ENCODE peak calls at places on chromosomes 6 and 20, in six cellular contexts. H is HepG2, T is SK-N-SH, S is HL-60, J is H1, B is K562. V is an unnamed sample.

GRCh38 chr6:106702046-106702445 is 72.7 kb downstream of the QRSL1 start:
- DNase-seq in H (no peak), T (no peak), S (no peak), J (no peak), B (no peak), V (no peak)

GRCh38 chr20:19952392-19952791 is 64.8 kb upstream of the NAA20 start:
- DNase-seq in H (no peak), T (no peak), S (no peak), J (no peak), B (no peak), V (no peak)

GRCh38 chr6:112640895-112641294 is 293.8 kb downstream of the RFPL4B start:
- DNase-seq in H (no peak), T (peak), S (no peak), J (no peak), B (no peak), V (no peak)

GRCh38 chr6:89079611-89080213 is 839 bp upstream of the PNRC1 start:
- DNase-seq in H (no peak), T (peak), S (peak), J (no peak), B (peak), V (no peak)

GRCh38 chr6:68071740-68072139 is 563.3 kb upstream of the ADGRB3 start:
- DNase-seq in H (no peak), T (no peak), S (no peak), J (no peak), B (no peak), V (no peak)

GRCh38 chr6:6752129-6752528 is 163.6 kb downstream of the LY86 start:
- DNase-seq in H (no peak), T (no peak), S (no peak), J (no peak), B (no peak), V (no peak)

GRCh38 chr6:46652603-46653438 is at the start of the genes CYP39A1 and SLC25A27:
- DNase-seq in H (peak), T (peak), S (peak), J (peak), B (peak), V (no peak)

GRCh38 chr20:62831854-62832211 is 15.0 kb downstream of the COL9A3 start:
- DNase-seq in H (peak), T (peak), S (no peak), J (no peak), B (no peak), V (no peak)

GRCh38 chr6:109961666-109962065 is 16.4 kb upstream of the GPR6 start:
- DNase-seq in H (no peak), T (no peak), S (no peak), J (no peak), B (no peak), V (no peak)

GRCh38 chr6:139364302-139364981 is 10.0 kb downstream of the CITED2 start:
- DNase-seq in H (no peak), T (peak), S (peak), J (no peak), B (peak), V (peak)

GRCh38 chr6:163147988-163148387 is 266.5 kb upstream of the QKI start:
- DNase-seq in H (no peak), T (peak), S (no peak), J (no peak), B (peak), V (no peak)

GRCh38 chr6:96194675-96195074 is 178.9 kb downstream of the FUT9 start:
- DNase-seq in H (no peak), T (no peak), S (no peak), J (no peak), B (no peak), V (no peak)

GRCh38 chr6:46419576-46420002 is 71.7 kb downstream of the RCAN2 start:
- DNase-seq in H (peak), T (peak), S (peak), J (peak), B (peak), V (peak)

GRCh38 chr20:10924628-10925266 is 250.9 kb upstream of the JAG1 start:
- DNase-seq in H (no peak), T (no peak), S (no peak), J (no peak), B (no peak), V (no peak)

GRCh38 chr6:163750436-163751031 is 336.0 kb downstream of the QKI start:
- DNase-seq in H (no peak), T (no peak), S (no peak), J (no peak), B (no peak), V (no peak)

GRCh38 chr6:82331031-82331773 is 32.4 kb upstream of the TPBG start:
- DNase-seq in H (no peak), T (no peak), S (no peak), J (no peak), B (peak), V (no peak)

GRCh38 chr20:10040070-10040970 is 5.5 kb downstream of the ANKEF1 start:
- DNase-seq in H (peak), T (no peak), S (no peak), J (no peak), B (peak), V (no peak)

DNA sequence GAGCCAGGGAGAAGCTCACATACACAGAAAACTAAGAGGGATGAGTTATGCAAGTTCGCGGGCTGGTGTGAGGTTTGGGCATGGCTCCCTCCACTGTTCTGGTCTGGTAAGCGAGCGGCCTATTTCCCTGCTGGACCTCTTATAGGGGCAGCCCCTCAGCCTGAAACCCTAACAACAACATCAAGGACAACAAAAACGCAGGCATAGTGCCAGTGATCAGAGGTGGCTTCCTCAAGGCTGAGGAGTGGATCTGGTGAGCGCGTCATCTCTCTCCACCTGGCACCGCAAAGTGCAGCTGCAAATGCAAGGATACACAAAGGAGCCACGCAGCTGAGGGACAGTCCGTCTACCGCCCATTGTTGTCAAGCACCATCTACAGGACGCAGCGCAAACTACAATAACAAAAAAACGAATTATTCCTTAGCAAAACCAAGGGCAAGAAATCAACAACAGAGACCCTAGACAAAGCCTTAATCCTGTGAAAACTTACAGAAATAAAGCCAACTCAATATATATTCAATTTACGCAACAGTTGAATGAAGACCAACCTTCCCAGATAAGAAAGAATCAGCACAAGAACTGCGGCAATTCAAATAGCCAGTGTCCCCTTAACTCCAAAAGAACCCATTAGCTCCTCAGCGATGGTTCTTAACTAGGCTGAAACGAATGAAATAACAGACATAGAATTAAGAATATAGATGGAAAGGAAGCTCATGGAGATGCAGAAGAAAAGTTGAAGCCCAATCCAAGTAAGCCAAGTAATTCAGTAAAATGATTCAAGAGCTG is 9.2 kb upstream of the DEFB110 start:
- DNase-seq in H (peak), T (peak), S (no peak), J (peak), B (peak), V (no peak)
- TF ChIP-seq GABPA in H (no peak), T (no peak), S (no peak), J (no peak), B (no peak), V (no peak)

GRCh38 chr6:2447318-2447717 is 201.9 kb upstream of the GMDS start:
- DNase-seq in H (peak), T (no peak), S (no peak), J (no peak), B (no peak), V (no peak)

GRCh38 chr6:2448826-2449571 is 203.6 kb upstream of the GMDS start:
- DNase-seq in H (peak), T (peak), S (peak), J (no peak), B (peak), V (no peak)

GRCh38 chr6:2454180-2454579 is 208.8 kb upstream of the GMDS start:
- DNase-seq in H (no peak), T (no peak), S (no peak), J (no peak), B (no peak), V (no peak)

GRCh38 chr6:2449572-2449940 is 204.2 kb upstream of the GMDS start:
- DNase-seq in H (no peak), T (no peak), S (no peak), J (no peak), B (no peak), V (no peak)

GRCh38 chr6:2450546-2450945 is 205.1 kb upstream of the GMDS start:
- DNase-seq in H (no peak), T (peak), S (no peak), J (no peak), B (peak), V (no peak)
- TF ChIP-seq GABPA in H (no peak), T (no peak), S (no peak), J (no peak), B (no peak), V (no peak)

GRCh38 chr6:121482004-121482693 is 46.7 kb downstream of the GJA1 start:
- DNase-seq in H (no peak), T (peak), S (no peak), J (no peak), B (no peak), V (no peak)
- TF ChIP-seq GABPA in H (no peak), T (no peak), S (no peak), J (no peak), B (no peak), V (no peak)

GRCh38 chr20:48329216-48329615 is 498.6 kb downstream of the PREX1 start:
- DNase-seq in H (no peak), T (no peak), S (no peak), J (no peak), B (no peak), V (no peak)

GRCh38 chr20:48326868-48327267 is 500.9 kb downstream of the PREX1 start:
- DNase-seq in H (no peak), T (no peak), S (no peak), J (no peak), B (no peak), V (no peak)

GRCh38 chr20:48331518-48332286 is 496.1 kb downstream of the PREX1 start:
- DNase-seq in H (no peak), T (no peak), S (no peak), J (no peak), B (no peak), V (no peak)

GRCh38 chr20:48332555-48332954 is 495.2 kb downstream of the PREX1 start:
- DNase-seq in H (no peak), T (no peak), S (no peak), J (no peak), B (no peak), V (no peak)

GRCh38 chr20:48329676-48330644 is 497.8 kb downstream of the PREX1 start:
- DNase-seq in H (peak), T (peak), S (no peak), J (no peak), B (peak), V (no peak)
- TF ChIP-seq GABPA in H (no peak), T (no peak), S (no peak), J (no peak), B (no peak), V (no peak)

V was measured in GM12878.